ENCODE peak calls at places on chromosomes 11 and 22, in eight cellular contexts. C is psoas muscle, H is fibroblast of pulmonary artery, S is cardiac fibroblast, L is pancreas, Q is sigmoid colon, R is right lobe of liver, Z is bronchial epithelial cell. Y is an unnamed sample.
A peak's percentile ranks its signal among the peaks of the same experiment; 100 is the strongest.

GRCh38 chr11:71988050-71988449 is 10.7 kb upstream of the IL18BP start:
- DNase-seq in R (no peak), S (peak; percentile 60), H (peak; percentile 83), Z (no peak), C (no peak), Q (peak; percentile 66), L (no peak), Y (peak; percentile 83)

GRCh38 chr11:36000616-36001190 is 56.8 kb downstream of the LDLRAD3 start:
- DNase-seq in Z (peak; percentile 62), R (no peak), S (no peak), C (no peak), Q (no peak), L (no peak), H (no peak), Y (no peak)

GRCh38 chr11:110777765-110778164 is 65.5 kb upstream of the ARHGAP20 start:
- DNase-seq in S (peak; percentile 80), Q (no peak), L (no peak), C (no peak), R (no peak), Z (peak; percentile 88), H (peak; percentile 57), Y (peak; percentile 61)

GRCh38 chr11:63610604-63611394 is 3.4 kb downstream of the PLAAT3 start:
- DNase-seq in Z (no peak), S (peak; percentile 9), L (no peak), C (no peak), H (no peak), R (peak; percentile 20), Q (peak; percentile 47), Y (peak; percentile 63)

GRCh38 chr11:12864316-12865156 is 144.6 kb upstream of the RASSF10 start:
- DNase-seq in Z (peak; percentile 87), L (no peak), H (peak; percentile 91), R (no peak), S (peak; percentile 80), Q (no peak), C (no peak), Y (peak; percentile 95)

GRCh38 chr22:41377846-41378245 is 3.9 kb upstream of the TEF start:
- DNase-seq in L (no peak), R (no peak), H (no peak), Q (no peak), S (no peak), Z (no peak), C (no peak), Y (no peak)

GRCh38 chr11:134956461-134957209 is 544.6 kb upstream of the B3GAT1 start:
- DNase-seq in H (no peak), L (no peak), S (no peak), Q (no peak), Z (no peak), C (no peak), R (no peak), Y (no peak)

GRCh38 chr22:26570126-26570525 is 19.8 kb downstream of the TPST2 start:
- DNase-seq in H (no peak), R (no peak), C (no peak), Z (no peak), S (no peak), L (peak; percentile 37), Q (no peak), Y (no peak)

GRCh38 chr11:130609121-130610035 is 160.9 kb downstream of the ADAMTS15 start:
- DNase-seq in S (peak; percentile 84), Q (peak; percentile 94), Z (peak; percentile 38), H (peak; percentile 79), R (no peak), C (peak; percentile 85), L (peak; percentile 21), Y (peak; percentile 97)

GRCh38 chr11:17020831-17021230 is 6.6 kb upstream of the PLEKHA7 start:
- DNase-seq in L (no peak), S (peak; percentile 54), Z (no peak), R (no peak), H (no peak), C (no peak), Q (no peak), Y (no peak)

GRCh38 chr11:67374571-67375276 is 1.3 kb upstream of the CLCF1 start:
- DNase-seq in Q (no peak), H (no peak), L (no peak), Z (no peak), R (no peak), S (peak; percentile 36), C (no peak), Y (no peak)

GRCh38 chr11:31940396-31941037 is 129.4 kb upstream of the PAX6 start:
- DNase-seq in Z (no peak), H (peak; percentile 78), R (no peak), C (no peak), S (peak; percentile 32), L (no peak), Q (no peak), Y (peak; percentile 42)

GRCh38 chr11:133476570-133477262 is 55.6 kb downstream of the OPCML start:
- DNase-seq in C (no peak), S (no peak), Z (peak; percentile 70), Q (no peak), R (no peak), H (no peak), L (no peak), Y (no peak)

GRCh38 chr11:31720666-31721199 is 90.4 kb downstream of the PAX6 start:
- DNase-seq in C (no peak), Z (no peak), H (no peak), S (no peak), R (no peak), Q (no peak), L (no peak), Y (no peak)

GRCh38 chr22:19937616-19938473 is 3.7 kb upstream of the COMT start:
- DNase-seq in R (peak; percentile 83), Q (no peak), L (no peak), Z (no peak), S (no peak), C (no peak), H (peak; percentile 26), Y (peak; percentile 75)

DNA sequence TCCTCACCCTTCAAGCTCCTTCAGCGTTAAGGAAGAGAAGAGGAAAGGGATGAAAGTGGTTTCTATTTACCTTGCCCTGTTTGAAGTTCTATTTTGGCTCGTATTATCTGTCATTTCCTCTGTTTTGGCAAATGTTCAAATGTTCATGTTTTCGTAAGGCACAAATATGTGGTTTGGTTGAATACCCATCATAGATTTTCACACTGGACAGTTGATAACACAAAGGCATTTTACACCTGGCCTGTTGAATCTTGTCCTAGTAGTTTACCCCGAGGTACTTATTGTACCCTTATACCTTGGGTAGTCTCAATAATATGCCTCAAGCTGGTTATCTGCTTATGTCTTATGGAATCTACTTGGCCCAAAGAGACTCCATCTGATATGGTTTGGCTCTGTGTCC is 706.9 kb downstream of the METTL15 start:
- DNase-seq in L (no peak), Z (peak; percentile 89), R (no peak), S (no peak), Q (no peak), H (no peak), C (no peak), Y (no peak)
- TF ChIP-seq CTCF in L (no peak), Z (no peak), R (no peak), S (no peak), Q (no peak), H (no peak), C (no peak), Y (no peak)

DNA sequence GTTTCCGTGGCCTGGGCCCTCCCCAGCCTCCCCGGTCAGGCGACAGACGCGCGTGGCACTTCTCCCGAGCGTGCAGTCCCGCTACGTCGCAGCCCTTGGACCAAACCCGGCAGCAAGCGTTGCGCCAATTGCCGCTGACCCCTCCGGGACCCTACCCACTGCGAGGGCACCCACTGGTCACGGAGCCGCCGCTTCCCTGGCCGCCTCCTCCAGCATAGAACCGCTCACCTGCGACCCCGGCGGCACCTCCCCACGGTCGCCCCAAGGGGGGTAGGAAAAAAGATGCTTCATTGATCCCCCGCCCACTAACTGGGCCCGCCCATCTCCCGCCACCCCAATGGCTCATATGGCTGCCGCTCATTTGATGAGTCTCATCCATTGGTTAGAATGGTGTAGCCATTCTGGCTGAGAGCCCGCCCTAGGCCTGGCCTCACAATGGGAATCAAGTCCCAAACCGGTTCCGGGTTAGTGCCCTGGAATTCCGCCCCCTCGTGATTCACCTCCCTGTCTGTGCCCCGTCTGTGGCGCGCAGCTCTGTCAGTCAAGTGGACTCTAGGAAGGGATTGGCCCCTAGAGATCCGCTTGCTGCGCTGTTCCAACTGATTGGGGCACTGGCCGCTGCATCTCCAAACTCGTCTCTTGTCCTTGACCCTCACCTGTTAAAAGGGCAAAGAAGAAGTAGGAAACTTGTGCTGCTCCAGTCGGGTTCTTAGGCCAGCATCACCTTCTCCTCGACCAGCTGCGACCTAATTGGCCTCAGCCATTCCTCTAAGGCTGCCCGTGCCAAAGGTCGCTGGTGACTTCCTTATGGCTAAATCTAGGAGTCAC is at the start of gene MSANTD4:
- DNase-seq in L (peak; percentile 100), C (peak; percentile 100), Q (peak; percentile 100), H (peak; percentile 99), Z (peak; percentile 97), S (peak; percentile 100), R (peak; percentile 99), Y (peak; percentile 99)
- TF ChIP-seq CTCF in L (no peak), C (no peak), Q (no peak), H (no peak), Z (no peak), S (no peak), R (peak; percentile 6), Y (no peak)

GRCh38 chr11:122023614-122024250 is 92.3 kb downstream of the BLID start:
- DNase-seq in Q (no peak), L (no peak), H (no peak), Z (no peak), C (no peak), S (peak; percentile 48), R (no peak), Y (peak; percentile 45)
- TF ChIP-seq CTCF in Q (no peak), L (no peak), H (peak; percentile 14), Z (no peak), C (no peak), S (peak; percentile 16), R (no peak), Y (peak; percentile 32)

GRCh38 chr22:35138521-35138920 is 72.6 kb downstream of the ISX start:
- DNase-seq in R (no peak), S (no peak), H (no peak), L (no peak), Z (no peak), C (no peak), Q (no peak), Y (no peak)

GRCh38 chr22:35135165-35135564 is 69.2 kb downstream of the ISX start:
- DNase-seq in L (no peak), Z (no peak), H (no peak), R (no peak), S (no peak), Q (no peak), C (no peak), Y (no peak)

DNA sequence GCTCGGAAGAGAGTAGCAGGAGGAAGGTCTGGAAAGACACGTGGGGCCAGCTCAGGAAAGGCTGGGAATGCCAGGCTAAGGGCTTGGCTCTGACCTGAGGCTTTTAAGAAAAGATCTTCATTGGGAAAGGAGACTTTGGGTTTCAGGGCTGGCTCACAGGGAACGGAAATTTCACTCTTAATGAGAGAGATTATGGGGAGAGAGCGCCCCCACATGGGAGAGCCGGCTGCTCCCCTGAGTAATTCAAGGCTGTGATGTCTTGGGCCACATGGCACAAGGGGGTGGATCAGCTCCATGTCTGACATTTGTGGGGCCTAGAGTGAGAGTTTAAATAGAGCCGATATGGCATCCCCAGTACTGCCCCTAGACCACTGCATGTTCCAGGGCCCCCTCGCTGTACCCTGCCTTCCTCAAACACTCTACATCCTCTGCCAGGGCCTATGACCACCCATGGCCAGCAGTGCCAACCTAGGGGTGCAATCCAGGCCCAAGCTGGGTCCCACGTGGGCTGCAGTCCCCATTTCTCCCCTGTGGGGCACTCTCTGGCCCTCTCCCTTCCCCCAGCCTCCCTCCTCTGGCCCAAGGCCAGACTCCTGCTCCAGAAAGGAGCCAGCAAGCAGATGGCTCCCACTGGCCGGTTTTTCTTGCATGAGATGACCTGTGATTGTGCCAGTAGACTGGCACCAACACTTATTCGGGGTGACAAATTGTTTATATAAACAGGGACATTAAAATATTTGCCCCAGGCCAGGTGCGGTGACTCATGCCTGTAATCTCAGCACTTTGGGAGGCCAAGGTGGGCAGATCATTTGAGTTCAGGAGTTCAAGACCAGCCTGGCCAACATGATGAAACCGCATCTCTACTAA is 75.2 kb downstream of the ISX start:
- DNase-seq in C (no peak), Z (no peak), H (no peak), R (no peak), L (no peak), S (no peak), Q (no peak), Y (no peak)
- TF ChIP-seq CTCF in C (no peak), Z (no peak), H (no peak), R (no peak), L (no peak), S (no peak), Q (no peak), Y (no peak)